ENCODE peak calls at places on chromosomes 4 and X, in nine cellular contexts. C, V, U, X, Q, T, Z, F and I are unnamed samples.

GRCh38 chr4:14375816-14376215 is 626.5 kb upstream of the CPEB2 start:
- DNase-seq in F (peak), Q (no peak), X (no peak), T (no peak), Z (peak), C (no peak), U (no peak), V (no peak), I (no peak)

GRCh38 chrX:153343674-153344073 is 9.7 kb downstream of the ZNF275 start:
- DNase-seq in U (no peak), Z (no peak), F (no peak), V (no peak), C (no peak), Q (no peak), T (no peak), X (no peak), I (no peak)

GRCh38 chrX:146881521-146881920 is 67.0 kb upstream of the CXorf51A start:
- DNase-seq in Z (no peak), T (no peak), U (no peak), V (no peak), X (no peak), F (peak), Q (no peak), C (no peak), I (no peak)

GRCh38 chr4:151957163-151957562 is 196.4 kb upstream of the GATB start:
- DNase-seq in V (peak), Q (no peak), T (no peak), F (peak), C (no peak), Z (no peak), X (no peak), U (no peak), I (no peak)

GRCh38 chr4:98928131-98928504 is 815 bp downstream of the EIF4E start:
- DNase-seq in Q (peak), T (peak), U (peak), X (peak), F (peak), Z (peak), C (peak), V (peak), I (peak)

GRCh38 chr4:3292571-3293409 is at the start of gene RGS12:
- DNase-seq in V (peak), U (peak), Z (peak), Q (peak), X (peak), F (peak), T (peak), C (peak), I (peak)

GRCh38 chr4:112093636-112094202 is 51.5 kb upstream of the FAM241A start:
- DNase-seq in X (no peak), F (no peak), C (no peak), Q (no peak), V (no peak), T (no peak), U (no peak), Z (no peak), I (no peak)

GRCh38 chrX:31715675-31716074 is 643.8 kb upstream of the FTHL17 start:
- DNase-seq in T (no peak), C (no peak), F (peak), X (no peak), Q (no peak), U (no peak), V (no peak), Z (peak), I (no peak)

GRCh38 chr4:52861171-52861873 is 795 bp upstream of the RASL11B start:
- DNase-seq in C (no peak), X (no peak), U (no peak), T (no peak), V (no peak), Z (no peak), Q (no peak), F (no peak), I (no peak)

GRCh38 chr4:40990202-40990898 is 224.0 kb downstream of the APBB2 start:
- DNase-seq in Z (peak), V (no peak), F (peak), X (no peak), C (no peak), Q (no peak), U (no peak), T (no peak), I (no peak)

GRCh38 chr4:80407246-80407645 is 71.7 kb downstream of the CFAP299 start:
- DNase-seq in U (peak), Z (no peak), T (no peak), C (no peak), Q (no peak), V (peak), F (peak), X (no peak), I (peak)

GRCh38 chrX:108735087-108735679 is 1.2 kb downstream of the IRS4 start:
- DNase-seq in X (no peak), C (no peak), F (peak), T (no peak), Z (no peak), Q (no peak), V (no peak), U (no peak), I (no peak)

GRCh38 chrX:40061871-40062524 is 35.8 kb downstream of the BCOR start:
- DNase-seq in U (no peak), F (no peak), X (peak), V (no peak), Q (no peak), C (no peak), Z (no peak), T (no peak), I (no peak)

GRCh38 chr4:185480016-185480732 is 8.6 kb upstream of the CCDC110 start:
- DNase-seq in F (no peak), C (no peak), T (no peak), U (no peak), Q (no peak), Z (no peak), V (no peak), X (no peak), I (no peak)

GRCh38 chr4:25823632-25824031 is 39.2 kb downstream of the SEL1L3 start:
- DNase-seq in U (no peak), T (no peak), Z (no peak), C (no peak), V (no peak), X (no peak), Q (no peak), F (no peak), I (no peak)

GRCh38 chrX:30570505-30570904 is 7.1 kb downstream of the TASL start:
- DNase-seq in T (no peak), V (no peak), U (no peak), C (no peak), Q (no peak), X (no peak), Z (no peak), F (peak), I (no peak)